ENCODE peak calls at places on chromosomes 5 and 9, in five cellular contexts. Q is H9, W is mesendoderm, X is IMR-90, E is neuronal stem cell. N is an unnamed sample.

GRCh38 chr5:10579537-10580521 is 16.0 kb downstream of the ANKRD33B start:
- DNase-seq in W (no peak), Q (no peak), X (no peak), E (no peak), N (no peak)

GRCh38 chr5:125235995-125236394 is 489.6 kb upstream of the ZNF608 start:
- DNase-seq in X (no peak), E (no peak), Q (no peak), W (peak), N (no peak)

GRCh38 chr5:68171101-68171558 is 44.4 kb upstream of the PIK3R1 start:
- DNase-seq in E (peak), W (no peak), Q (no peak), X (peak), N (peak)

GRCh38 chr5:114665551-114665950 is 303.7 kb downstream of the KCNN2 start:
- DNase-seq in E (peak), X (no peak), Q (no peak), W (no peak), N (no peak)

GRCh38 chr9:34653610-34654072 is 1.7 kb downstream of the IL11RA start:
- DNase-seq in X (peak), Q (no peak), E (no peak), W (no peak), N (peak)

GRCh38 chr9:90616806-90617205 is 25.8 kb downstream of the DIRAS2 start:
- DNase-seq in Q (no peak), X (no peak), W (peak), E (no peak), N (no peak)

GRCh38 chr5:178554311-178554710 is 35.9 kb downstream of the COL23A1 start:
- DNase-seq in X (no peak), E (no peak), Q (no peak), W (no peak), N (no peak)

GRCh38 chr9:15724006-15724405 is 171.2 kb downstream of the CCDC171 start:
- DNase-seq in W (no peak), Q (no peak), E (no peak), X (peak), N (no peak)

GRCh38 chr5:116576043-116576713 is 1.6 kb upstream of the SEMA6A start:
- DNase-seq in Q (peak), E (peak), W (peak), X (peak), N (peak)

DNA sequence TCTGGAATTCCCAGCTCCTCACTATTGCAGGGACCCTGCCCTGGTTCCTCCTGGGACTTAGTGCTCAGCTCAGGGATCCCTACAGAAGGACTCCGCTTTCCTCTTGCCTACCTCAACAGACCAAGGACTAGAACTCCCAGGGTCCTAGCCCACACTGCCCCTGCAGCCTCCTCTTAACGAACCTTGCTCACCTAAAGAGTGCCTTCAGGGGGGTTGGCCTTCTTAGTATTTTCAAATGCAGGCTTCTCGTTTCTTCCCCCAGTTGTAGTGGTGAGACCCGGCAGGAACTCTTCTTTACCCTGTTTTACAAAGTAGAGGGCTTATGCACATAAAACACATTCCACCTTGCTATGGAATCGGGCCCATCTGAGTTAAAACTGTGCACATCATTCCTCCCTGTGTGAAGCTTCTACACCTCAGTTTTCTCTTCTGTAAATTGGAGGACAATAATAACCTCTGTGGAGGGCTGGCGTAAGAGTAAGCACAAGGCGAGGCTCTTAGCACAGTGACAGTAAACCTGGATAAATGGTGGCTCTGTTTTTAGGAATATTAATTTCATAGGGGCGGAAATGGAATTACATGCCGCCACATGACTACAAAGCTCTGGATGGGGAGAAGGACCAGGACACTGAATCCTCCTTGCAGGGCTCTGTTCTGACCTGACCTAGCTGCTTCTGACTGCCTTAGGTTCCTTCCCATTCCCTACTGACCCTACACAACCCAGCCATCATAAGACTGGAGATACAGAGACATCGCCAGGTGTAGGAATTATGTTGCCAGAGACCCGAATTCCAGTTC is 3.8 kb upstream of the HAND1 start:
- DNase-seq in Q (no peak), W (no peak), E (no peak), X (no peak), N (no peak)
- H2BK120ac ChIP-seq in Q (no peak), W (no peak), E (no peak), X (no peak), N (no peak)

DNA sequence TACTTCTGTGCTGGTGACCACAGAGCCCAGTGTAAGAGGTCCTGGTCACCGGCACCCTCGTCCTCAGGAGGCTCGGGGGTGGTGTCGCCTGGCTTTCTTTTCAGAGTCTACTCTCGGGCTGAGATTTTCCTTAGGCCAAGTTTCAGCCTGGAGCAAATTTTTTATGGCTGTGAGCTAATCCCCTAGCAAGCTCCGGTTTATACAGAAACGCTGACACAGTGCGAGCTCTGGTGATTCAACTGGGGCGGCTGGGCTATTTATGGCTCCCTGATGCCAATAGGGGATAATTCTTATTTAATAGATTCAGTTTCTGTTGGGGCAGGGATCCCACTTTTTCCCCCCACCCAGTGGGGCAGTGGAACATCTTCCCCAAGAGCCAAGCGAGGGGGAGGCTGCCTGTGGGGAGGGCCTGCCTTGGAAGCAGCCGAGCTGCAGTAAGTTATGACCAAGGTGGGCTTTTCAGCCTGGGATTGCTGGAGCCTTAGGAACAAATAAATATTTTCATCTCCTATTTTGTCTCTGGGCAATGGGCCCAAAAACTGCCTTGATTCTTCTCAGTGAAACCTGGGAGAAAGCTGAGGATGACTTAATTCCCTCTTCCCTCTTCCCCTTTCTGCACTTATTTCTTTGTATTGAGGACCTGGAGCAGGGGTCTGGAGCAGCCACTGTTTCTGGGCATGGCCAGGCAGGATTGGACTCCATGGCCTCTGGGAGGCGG is 129.0 kb downstream of the MACROH2A1 start:
- DNase-seq in W (no peak), X (peak), E (no peak), Q (no peak), N (peak)
- H2BK120ac ChIP-seq in W (no peak), X (peak), E (no peak), Q (no peak), N (peak)

DNA sequence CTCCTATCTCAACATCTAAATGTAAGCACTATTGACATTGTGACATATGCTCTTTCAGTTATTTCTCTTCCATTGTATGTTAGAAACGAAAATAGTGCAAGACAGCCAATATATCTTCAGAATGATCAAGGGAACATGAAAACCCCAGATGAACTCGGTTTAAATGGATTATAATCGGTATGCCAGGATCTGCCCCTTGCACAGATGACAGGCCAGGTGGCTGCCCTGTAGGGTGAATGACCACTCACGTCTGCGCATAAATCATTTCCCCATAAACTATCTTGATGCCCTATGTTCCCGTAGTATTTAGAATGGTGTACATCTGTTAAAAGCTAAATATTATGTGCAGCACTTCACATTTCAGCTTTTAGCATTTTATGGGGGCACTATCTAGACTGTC is 69.7 kb upstream of the RANBP3L start:
- DNase-seq in X (no peak), W (no peak), Q (no peak), E (no peak), N (no peak)
- H2BK120ac ChIP-seq in X (no peak), W (no peak), Q (no peak), E (no peak), N (no peak)

GRCh38 chr5:73522989-73523388 is 24.7 kb downstream of the BTF3 start:
- DNase-seq in Q (no peak), E (no peak), X (no peak), W (peak), N (no peak)
- H2BK120ac ChIP-seq in Q (no peak), E (no peak), X (no peak), W (no peak), N (no peak)

GRCh38 chr9:107999890-108000289 is 510.3 kb upstream of the KLF4 start:
- DNase-seq in E (no peak), X (no peak), Q (no peak), W (peak), N (no peak)

GRCh38 chr9:107994638-107995037 is 505.1 kb upstream of the KLF4 start:
- DNase-seq in X (no peak), E (no peak), Q (no peak), W (no peak), N (no peak)

GRCh38 chr9:108002296-108003056 is 512.9 kb upstream of the KLF4 start:
- DNase-seq in W (peak), E (no peak), Q (no peak), X (peak), N (no peak)

GRCh38 chr9:108001219-108001618 is 511.6 kb upstream of the KLF4 start:
- DNase-seq in Q (no peak), E (no peak), W (no peak), X (no peak), N (peak)

GRCh38 chr9:107999011-107999410 is 509.4 kb upstream of the KLF4 start:
- DNase-seq in E (no peak), Q (peak), W (peak), X (no peak), N (no peak)
- H2BK120ac ChIP-seq in E (no peak), Q (no peak), W (no peak), X (no peak), N (no peak)